ENCODE peak calls at places on chromosomes 4 and X, in four cellular contexts. S is heart right ventricle, F is endodermal cell, K is HCT116. E is an unnamed sample. For H3K9me3, the result is how much of the 10 kb centered on the place peaks cover.

GRCh38 chr4:145739840-145740239 is 59.9 kb downstream of the C4orf51 start:
- DNase-seq in S (no peak), F (no peak), K (no peak), E (no peak)

GRCh38 chrX:130636277-130636676 is 234.5 kb downstream of the RBMX2 start:
- DNase-seq in S (no peak), F (no peak), K (no peak), E (no peak)

GRCh38 chr4:22730049-22730448 is 37.3 kb downstream of the GBA3 start:
- DNase-seq in S (no peak), F (no peak), K (no peak), E (no peak)

GRCh38 chr4:8125526-8126056 is 33.0 kb downstream of the ABLIM2 start:
- DNase-seq in S (peak), F (no peak), K (no peak), E (no peak)

GRCh38 chr4:25180524-25181131 is 20.4 kb upstream of the SEPSECS start:
- DNase-seq in S (no peak), F (no peak), K (peak), E (peak)

GRCh38 chr4:118753685-118754084 is 68.5 kb downstream of the METTL14 start:
- DNase-seq in S (no peak), F (no peak), K (no peak), E (no peak)

GRCh38 chrX:17377795-17378194 is 2.8 kb downstream of the NHS start:
- DNase-seq in S (no peak), F (no peak), K (no peak), E (peak)

GRCh38 chr4:3822230-3822947 is 56.2 kb downstream of the ADRA2C start:
- DNase-seq in S (no peak), F (no peak), K (no peak), E (no peak)

GRCh38 chrX:155148724-155149537 is 67.3 kb upstream of the VBP1 start:
- DNase-seq in S (no peak), F (peak), K (no peak), E (peak)

GRCh38 chr4:47913328-47913727 is 1.1 kb downstream of the NFXL1 start:
- DNase-seq in S (no peak), F (no peak), K (no peak), E (no peak)

GRCh38 chr4:16457944-16458343 is 231.7 kb upstream of the TAPT1 start:
- DNase-seq in S (no peak), F (no peak), K (no peak), E (no peak)

GRCh38 chrX:19579485-19579884 is 64.2 kb upstream of the MAP3K15 start:
- DNase-seq in S (no peak), F (no peak), K (no peak), E (no peak)

GRCh38 chrX:6849711-6850415 is 297.6 kb upstream of the STS start:
- DNase-seq in S (no peak), F (no peak), K (no peak), E (no peak)

GRCh38 chr4:153564630-153565525 is 98.7 kb downstream of the TMEM131L start:
- DNase-seq in S (no peak), F (no peak), K (no peak), E (no peak)

GRCh38 chr4:101103381-101104142 is 243.8 kb downstream of the PPP3CA start:
- DNase-seq in S (no peak), F (no peak), K (no peak), E (no peak)

GRCh38 chr4:113747949-113748348 is 13.6 kb downstream of the CAMK2D start:
- DNase-seq in S (no peak), F (no peak), K (no peak), E (no peak)

GRCh38 chr4:30461218-30461617 is 259.0 kb upstream of the PCDH7 start:
- DNase-seq in S (no peak), F (peak), K (no peak), E (no peak)

GRCh38 chrX:12814434-12814833 is 23.2 kb downstream of the PRPS2 start:
- DNase-seq in S (no peak), F (peak), K (no peak), E (peak)

GRCh38 chr4:81666491-81666890 is 194.8 kb upstream of the RASGEF1B start:
- DNase-seq in S (no peak), F (no peak), K (no peak), E (no peak)

GRCh38 chr4:65007841-65008439 is 598.7 kb upstream of the TECRL start:
- DNase-seq in S (no peak), F (peak), K (peak), E (no peak)

GRCh38 chr4:85747871-85748491 is 273.0 kb downstream of the ARHGAP24 start:
- DNase-seq in S (no peak), F (peak), K (peak), E (peak)

GRCh38 chr4:146709956-146710355 is 71.3 kb downstream of the POU4F2 start:
- DNase-seq in S (no peak), F (no peak), K (no peak), E (no peak)

GRCh38 chr4:75107703-75108612 is 175.0 kb downstream of the PARM1 start:
- DNase-seq in S (no peak), F (no peak), K (no peak), E (no peak)

GRCh38 chrX:34146906-34147305 is 14.8 kb upstream of the FAM47A start:
- DNase-seq in S (no peak), F (no peak), K (no peak), E (no peak)

GRCh38 chr4:83237591-83237990 is 47.0 kb downstream of the COQ2 start:
- DNase-seq in S (no peak), F (no peak), K (no peak), E (no peak)

GRCh38 chr4:1534876-1535526 is 128.8 kb upstream of the NKX1-1 start:
- DNase-seq in S (peak), F (no peak), K (no peak), E (no peak)

GRCh38 chrX:34379891-34380290 is 247.8 kb upstream of the FAM47A start:
- DNase-seq in S (no peak), F (no peak), K (no peak), E (no peak)

DNA sequence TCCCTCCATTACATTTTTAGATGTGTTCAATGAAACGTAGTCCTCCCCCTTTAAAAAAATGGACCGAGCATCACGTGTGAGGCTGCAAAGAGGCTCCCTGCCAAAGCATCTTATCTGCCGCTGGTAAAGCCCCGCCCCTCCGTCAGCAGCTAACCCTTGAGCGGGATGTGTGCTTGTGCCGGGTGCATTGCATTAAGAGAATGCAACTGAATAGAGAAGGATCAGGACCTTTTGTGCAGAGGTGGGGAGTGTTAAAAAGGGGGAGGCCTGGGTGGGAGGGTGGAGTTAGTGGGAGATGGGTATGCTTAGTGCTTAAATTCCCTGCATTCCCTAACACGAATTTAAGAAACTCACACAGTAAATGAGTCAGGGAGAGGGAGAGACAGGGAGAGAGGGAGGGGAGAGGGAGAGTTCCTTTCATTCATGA is 66.0 kb downstream of the TBL1X start:
- DNase-seq in S (peak), F (peak), K (no peak), E (peak)
- H3K27ac ChIP-seq in S (no peak), F (no peak), K (no peak), E (no peak)

GRCh38 chrX:44228621-44229020 is 114.9 kb downstream of the EFHC2 start:
- DNase-seq in S (no peak), F (no peak), K (no peak), E (no peak)
- H3K9me3 ChIP-seq in S (under half), F (under half), K (under half), E (under half)

DNA sequence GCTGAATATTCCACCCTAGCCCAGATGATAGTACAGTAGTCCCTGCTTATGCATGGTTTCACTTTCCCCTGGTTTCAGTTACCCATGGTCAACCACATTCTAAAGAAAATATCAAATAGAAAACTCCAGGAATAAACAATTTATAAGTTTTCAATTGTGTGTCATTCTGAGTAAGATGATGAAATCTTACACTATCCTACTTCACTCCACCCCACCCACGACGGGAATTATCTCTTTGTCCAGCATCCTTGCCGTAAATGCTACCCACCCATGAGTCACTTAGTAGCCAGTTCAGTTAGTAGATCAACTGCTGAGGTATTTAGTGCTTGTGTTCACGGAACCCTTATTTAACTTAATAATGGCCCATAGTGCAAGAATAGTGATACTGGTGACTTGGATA is 91.4 kb downstream of the KLHL13 start:
- DNase-seq in S (no peak), F (no peak), K (no peak), E (no peak)
- H3K4me3 ChIP-seq in S (no peak), F (no peak), K (no peak), E (no peak)

GRCh38 chr4:168791376-168791775 is 218.7 kb downstream of the CBR4 start:
- DNase-seq in S (no peak), F (peak), K (no peak), E (no peak)

GRCh38 chr4:168793542-168793941 is 216.5 kb downstream of the CBR4 start:
- DNase-seq in S (no peak), F (no peak), K (no peak), E (no peak)

GRCh38 chr4:168794092-168794707 is 215.9 kb downstream of the CBR4 start:
- DNase-seq in S (no peak), F (peak), K (no peak), E (no peak)

GRCh38 chr4:168787801-168788200 is 222.3 kb downstream of the CBR4 start:
- DNase-seq in S (no peak), F (no peak), K (no peak), E (no peak)

DNA sequence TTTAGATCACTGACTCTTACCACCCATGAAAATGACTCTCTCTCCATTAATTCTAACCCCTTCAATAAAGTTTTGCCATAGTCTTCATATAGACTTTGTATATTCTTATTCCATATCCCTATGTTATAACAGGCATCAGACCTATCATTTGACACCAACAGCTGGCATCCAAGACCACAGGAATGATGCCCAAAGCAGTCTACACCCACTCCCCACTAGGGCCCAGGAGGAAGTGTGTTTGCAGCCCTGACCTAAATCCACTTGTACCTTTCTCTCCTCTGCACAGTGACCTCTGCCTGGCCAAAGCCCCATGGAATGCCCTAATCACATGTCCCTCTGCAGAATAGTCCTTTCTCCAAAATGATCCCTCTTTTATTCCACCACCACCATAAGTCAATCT is 219.2 kb downstream of the CBR4 start:
- DNase-seq in S (no peak), F (no peak), K (no peak), E (no peak)
- H3K27ac ChIP-seq in S (no peak), F (no peak), K (no peak), E (no peak)

DNA sequence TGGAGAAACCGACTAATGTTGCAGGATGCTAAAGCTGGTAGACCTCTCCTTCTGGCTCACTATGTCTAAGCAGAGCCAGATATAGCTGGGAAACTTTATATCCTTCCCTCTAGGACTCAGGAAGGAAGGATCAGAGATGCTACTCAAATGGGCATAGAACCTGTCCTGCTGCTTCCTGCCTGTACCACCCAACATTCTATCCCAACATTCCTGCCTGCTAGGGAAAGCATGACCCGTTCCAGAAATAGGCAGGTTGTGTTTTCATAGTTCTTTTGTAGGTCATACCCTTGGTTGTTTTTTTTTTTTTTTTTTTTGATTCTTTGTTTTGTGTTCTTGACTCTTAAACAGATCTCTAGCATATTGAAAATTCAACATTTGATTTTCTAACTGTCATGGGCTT is 5.3 kb downstream of the NPNT start:
- DNase-seq in S (no peak), F (no peak), K (no peak), E (no peak)
- H3K9me3 ChIP-seq in S (under half), F (under half), K (under half), E (under half)

DNA sequence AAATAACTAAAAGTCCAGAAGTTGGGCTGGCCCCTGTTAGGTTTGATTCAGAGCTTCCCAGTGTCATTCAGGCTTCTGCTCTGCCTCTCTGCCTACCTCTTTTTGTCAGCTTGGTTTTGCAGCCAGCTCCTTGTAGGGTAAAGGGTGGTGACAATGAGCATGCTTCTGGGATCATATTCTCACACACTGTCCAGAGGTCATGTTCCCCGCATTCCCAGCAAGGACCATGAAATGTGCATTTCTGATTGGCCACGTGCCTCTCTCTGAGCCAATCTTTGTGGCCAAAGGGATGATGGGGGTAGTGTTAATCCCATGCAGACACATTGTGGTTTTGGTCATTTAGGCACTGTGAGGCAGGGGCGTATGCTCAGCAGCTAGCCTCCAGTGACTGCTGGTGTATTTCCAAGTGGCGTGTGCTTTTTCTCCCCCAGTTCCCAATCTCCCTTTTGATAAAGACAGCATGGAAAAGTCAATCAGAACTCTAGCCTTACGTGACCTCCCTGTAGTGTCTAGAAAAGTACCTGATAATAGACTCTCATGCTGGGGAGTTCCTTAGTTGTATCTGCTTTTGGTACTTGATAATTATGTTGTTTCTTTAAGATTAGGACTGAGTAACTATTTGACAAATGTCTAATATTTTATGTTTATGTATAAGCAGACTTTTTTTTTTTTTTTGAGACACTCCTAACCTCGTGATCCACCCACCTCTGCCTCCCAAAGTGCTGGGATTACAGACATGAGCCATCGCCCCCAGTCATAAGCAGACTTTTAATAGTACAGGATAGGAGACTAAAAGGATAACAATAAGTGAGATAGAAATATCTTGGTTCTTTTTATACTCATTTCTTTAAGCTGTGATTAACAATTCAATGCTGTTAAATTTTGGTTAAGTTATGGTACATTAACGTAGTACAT is 57.8 kb downstream of the KIAA0232 start:
- DNase-seq in S (no peak), F (no peak), K (no peak), E (no peak)
- H3K4me3 ChIP-seq in S (no peak), F (no peak), K (no peak), E (no peak)

DNA sequence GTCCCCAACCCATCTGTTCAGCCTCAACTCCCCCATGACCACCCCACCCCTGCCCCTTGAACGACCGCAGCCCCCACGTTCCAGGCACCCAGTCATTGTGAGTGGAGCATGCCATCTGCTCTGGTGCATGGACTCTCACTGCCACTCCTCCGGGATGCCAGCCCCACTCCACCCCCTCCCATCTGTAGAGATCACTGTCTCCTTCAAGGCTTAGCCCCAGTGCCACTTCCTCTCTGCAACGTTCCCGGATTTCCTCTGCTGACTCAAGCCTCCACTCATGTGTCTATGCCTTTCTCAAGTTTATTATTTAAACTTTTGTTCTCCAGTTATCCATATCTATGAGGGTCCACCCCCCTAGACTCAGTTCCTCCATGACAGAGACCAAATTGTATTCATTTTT is 54.0 kb downstream of the MAML3 start:
- DNase-seq in S (peak), F (peak), K (no peak), E (no peak)
- H3K27ac ChIP-seq in S (peak), F (no peak), K (no peak), E (no peak)

GRCh38 chrX:136477026-136477425 is 10.7 kb upstream of the BRS3 start:
- DNase-seq in S (no peak), F (no peak), K (no peak), E (no peak)

GRCh38 chrX:136475236-136475635 is 12.5 kb upstream of the BRS3 start:
- DNase-seq in S (no peak), F (no peak), K (no peak), E (no peak)

GRCh38 chrX:136480383-136480782 is 7.4 kb upstream of the BRS3 start:
- DNase-seq in S (no peak), F (no peak), K (no peak), E (no peak)

GRCh38 chrX:136473663-136474062 is 14.1 kb upstream of the BRS3 start:
- DNase-seq in S (no peak), F (no peak), K (no peak), E (no peak)

GRCh38 chrX:136476501-136476900 is 11.2 kb upstream of the BRS3 start:
- DNase-seq in S (no peak), F (no peak), K (no peak), E (no peak)
- H3K9me3 ChIP-seq in S (under half), F (under half), K (under half), E (under half)

DNA sequence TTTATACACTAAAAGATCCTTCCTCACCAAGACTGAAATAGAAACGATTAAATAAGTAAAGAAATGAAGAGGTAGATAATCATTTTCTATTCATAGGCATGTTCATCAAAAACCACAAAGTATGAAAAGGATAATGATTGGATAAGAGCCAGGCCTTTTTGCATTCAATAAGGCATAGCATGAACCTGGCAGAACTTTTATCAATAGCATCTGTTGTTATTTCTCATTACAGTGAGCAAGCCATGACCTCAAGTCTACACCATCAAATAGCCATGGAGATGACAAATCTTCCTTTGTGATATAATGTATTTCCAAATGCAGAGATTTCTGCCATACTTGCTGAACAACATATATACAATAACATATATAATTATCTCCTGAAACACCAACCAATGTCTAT is 206.0 kb upstream of the SLC7A11 start:
- DNase-seq in S (no peak), F (no peak), K (no peak), E (no peak)
- H3K4me3 ChIP-seq in S (no peak), F (no peak), K (no peak), E (no peak)

E was measured in CD4-positive, alpha-beta memory T cell.